ENCODE peak calls at places on chromosomes 12 and 14, in nine cellular contexts. V is stimulated activated CD8-positive, alpha-beta memory T cell treated with anti-CD3 and anti-CD28 coated beads, Interleukin-4, amount 100 ng/mL, for 48 hours; H is memory B cell; Q is GM06990; F is HCEC 1CT; P is pancreas; J is RPMI7951; N is CD8-positive, alpha-beta memory T cell; C is sciatic nerve. U is an unnamed sample.

GRCh38 chr12:12872139-12872933 is 19.0 kb upstream of the GPRC5A start:
- DNase-seq in F (peak), C (no peak), H (no peak), V (no peak), P (no peak), Q (no peak), J (peak), N (no peak), U (peak)

GRCh38 chr12:32603858-32604257 is 75.2 kb upstream of the DNM1L start:
- DNase-seq in J (peak), C (no peak), Q (peak), P (no peak), V (peak), N (no peak), H (no peak), F (no peak), U (no peak)

GRCh38 chr14:22213110-22213509 is 375.9 kb downstream of the DAD1 start:
- DNase-seq in C (no peak), J (no peak), Q (no peak), F (no peak), H (no peak), N (no peak), P (no peak), V (no peak), U (no peak)

GRCh38 chr14:100982764-100983163 is 79.2 kb upstream of the RTL1 start:
- DNase-seq in C (no peak), F (peak), P (no peak), V (no peak), J (peak), H (no peak), Q (no peak), N (no peak), U (no peak)

GRCh38 chr14:53841109-53842099 is 115.2 kb downstream of the BMP4 start:
- DNase-seq in J (no peak), N (no peak), Q (no peak), C (no peak), F (no peak), H (no peak), V (no peak), P (no peak), U (no peak)

GRCh38 chr12:19068137-19068536 is 61.4 kb upstream of the PLEKHA5 start:
- DNase-seq in F (no peak), P (no peak), J (no peak), V (no peak), Q (no peak), N (no peak), H (no peak), C (no peak), U (no peak)

GRCh38 chr12:19574606-19575005 is 135.3 kb downstream of the AEBP2 start:
- DNase-seq in N (no peak), J (no peak), V (no peak), C (no peak), Q (no peak), H (no peak), P (no peak), F (peak), U (no peak)

GRCh38 chr14:52399886-52400599 is 85.9 kb downstream of the PTGER2 start:
- DNase-seq in P (no peak), N (no peak), J (peak), Q (no peak), V (no peak), H (no peak), F (peak), C (no peak), U (no peak)

GRCh38 chr12:131615316-131616053 is 95.4 kb upstream of the SFSWAP start:
- DNase-seq in C (no peak), N (no peak), J (no peak), P (no peak), F (peak), Q (no peak), H (no peak), V (no peak), U (peak)

GRCh38 chr12:108811411-108812185 is 45.8 kb downstream of the SSH1 start:
- DNase-seq in J (no peak), F (no peak), V (no peak), H (no peak), P (no peak), Q (no peak), N (no peak), C (no peak), U (no peak)

GRCh38 chr12:80056845-80057244 is 42.5 kb upstream of the OTOGL start:
- DNase-seq in V (no peak), N (no peak), P (peak), F (no peak), Q (no peak), J (peak), C (no peak), H (no peak), U (no peak)

GRCh38 chr12:101792046-101792931 is 38.5 kb downstream of the GNPTAB start:
- DNase-seq in C (no peak), F (no peak), Q (no peak), J (no peak), P (no peak), V (no peak), N (no peak), H (no peak), U (no peak)

GRCh38 chr14:70514168-70515069 is 20.4 kb downstream of the ADAM20 start:
- DNase-seq in V (no peak), Q (no peak), C (no peak), P (no peak), F (no peak), H (no peak), N (no peak), J (peak), U (no peak)

GRCh38 chr12:107459649-107460048 is 225.9 kb upstream of the PWP1 start:
- DNase-seq in V (no peak), Q (no peak), N (no peak), H (no peak), F (no peak), J (no peak), P (no peak), C (no peak), U (no peak)

U was measured in PC-9.